ENCODE peak calls at places on chromosomes 7 and 10, in eight cellular contexts. F is mucosa of descending colon; O is activated naive CD8-positive, alpha-beta T cell treated with anti-CD3 and anti-CD28 coated beads, Interleukin-2, amount 10 ng/mL, durations not matched to agents 7 days and 5 days; K is sciatic nerve; M is stimulated activated effector memory CD8-positive, alpha-beta T cell treated with anti-CD3 and anti-CD28 coated beads, Interleukin-12 subunit alpha, Interleukin-12 subunit beta, amount 100 ng/mL, for 72 hours; P is Right ventricle myocardium inferior; V is central memory CD8-positive, alpha-beta T cell; Q is IMR-90. W is an unnamed sample.
A peak's percentile ranks its signal among the peaks of the same experiment; 100 is the strongest.

GRCh38 chr7:132080967-132081668 is 495.2 kb downstream of the PLXNA4 start:
- ATAC-seq in K (peak; percentile 93), P (peak; percentile 87), F (peak; percentile 45), M (no peak), Q (no peak), V (no peak), O (no peak), W (no peak)

GRCh38 chr10:30639946-30640786 is 10.6 kb upstream of the LYZL2 start:
- ATAC-seq in Q (peak; percentile 38), O (no peak), M (peak; percentile 65), F (peak; percentile 46), K (no peak), V (no peak), P (peak; percentile 47), W (no peak)

GRCh38 chr10:101438881-101439391 is 85.0 kb downstream of the BTRC start:
- ATAC-seq in Q (peak; percentile 33), O (no peak), F (no peak), M (no peak), V (no peak), P (no peak), K (no peak), W (no peak)

GRCh38 chr7:70542750-70543376 is 589.1 kb upstream of the GALNT17 start:
- ATAC-seq in F (peak; percentile 91), V (no peak), P (no peak), O (no peak), M (no peak), K (peak; percentile 44), Q (no peak), W (no peak)

GRCh38 chr10:88386204-88386877 is 196.8 kb downstream of the RNLS start:
- ATAC-seq in Q (peak; percentile 16), V (no peak), F (peak; percentile 53), M (no peak), O (no peak), P (peak; percentile 11), K (peak; percentile 14), W (peak; percentile 52)

GRCh38 chr7:94375167-94375566 is 19.5 kb upstream of the COL1A2 start:
- ATAC-seq in M (no peak), V (no peak), K (peak; percentile 96), P (peak; percentile 97), F (peak; percentile 72), O (no peak), Q (peak; percentile 83), W (no peak)

GRCh38 chr7:28621369-28621807 is 209.1 kb downstream of the CREB5 start:
- ATAC-seq in F (no peak), K (no peak), Q (no peak), M (no peak), V (no peak), P (peak; percentile 12), O (no peak), W (no peak)

GRCh38 chr7:151680810-151681209 is 161.1 kb upstream of the RHEB start:
- ATAC-seq in P (peak; percentile 30), Q (peak; percentile 82), V (no peak), O (no peak), M (no peak), F (peak; percentile 42), K (peak; percentile 76), W (no peak)

GRCh38 chr10:125982256-125982948 is 86.0 kb downstream of the FANK1 start:
- ATAC-seq in F (peak; percentile 77), M (peak; percentile 76), Q (peak; percentile 90), K (peak; percentile 68), O (peak; percentile 33), V (no peak), P (peak; percentile 47), W (peak; percentile 77)